ENCODE peak calls at places on chromosomes 1 and 21, in six cellular contexts. T is IMR-90, R is mesenchymal stem cell, Q is mesendoderm, I is neuronal stem cell, M is H1. V is an unnamed sample.

GRCh38 chr1:150925080-150925479 is 1.1 kb upstream of the SETDB1 start:
- DNase-seq in T (no peak), R (no peak), Q (peak), I (no peak), M (no peak), V (peak)

GRCh38 chr1:19495000-19495656 is 9.8 kb upstream of the CAPZB start:
- DNase-seq in T (no peak), R (peak), Q (no peak), I (no peak), M (no peak), V (no peak)

GRCh38 chr1:218837051-218837450 is 336.6 kb upstream of the LYPLAL1 start:
- DNase-seq in T (no peak), R (no peak), Q (no peak), I (no peak), M (no peak), V (no peak)

GRCh38 chr21:18249542-18250152 is 5.0 kb downstream of the CHODL start:
- DNase-seq in T (no peak), R (peak), Q (peak), I (no peak), M (no peak), V (no peak)

GRCh38 chr1:92862605-92863004 is 30.8 kb downstream of the RPL5 start:
- DNase-seq in T (no peak), R (no peak), Q (no peak), I (no peak), M (no peak), V (no peak)

GRCh38 chr1:64864018-64864945 is 102.1 kb downstream of the JAK1 start:
- DNase-seq in T (no peak), R (peak), Q (peak), I (no peak), M (no peak), V (no peak)

GRCh38 chr1:67200755-67201154 is 34.5 kb downstream of the IL23R start:
- DNase-seq in T (no peak), R (no peak), Q (no peak), I (no peak), M (no peak), V (no peak)

GRCh38 chr1:202237052-202237451 is 43.5 kb downstream of the LGR6 start:
- DNase-seq in T (peak), R (peak), Q (peak), I (peak), M (peak), V (peak)

GRCh38 chr1:35564037-35564883 is 6.7 kb downstream of the NCDN start:
- DNase-seq in T (peak), R (peak), Q (peak), I (peak), M (peak), V (peak)

GRCh38 chr1:54499097-54500029 is 48.7 kb upstream of the ACOT11 start:
- DNase-seq in T (peak), R (peak), Q (peak), I (no peak), M (peak), V (peak)

GRCh38 chr1:206581571-206581981 is 30.7 kb downstream of the EIF2D start:
- DNase-seq in T (no peak), R (no peak), Q (no peak), I (no peak), M (no peak), V (no peak)

GRCh38 chr1:4305526-4306301 is 348.7 kb upstream of the AJAP1 start:
- DNase-seq in T (no peak), R (no peak), Q (no peak), I (no peak), M (no peak), V (peak)

GRCh38 chr1:112298558-112298957 is 97.5 kb upstream of the CTTNBP2NL start:
- DNase-seq in T (peak), R (peak), Q (peak), I (peak), M (peak), V (peak)

DNA sequence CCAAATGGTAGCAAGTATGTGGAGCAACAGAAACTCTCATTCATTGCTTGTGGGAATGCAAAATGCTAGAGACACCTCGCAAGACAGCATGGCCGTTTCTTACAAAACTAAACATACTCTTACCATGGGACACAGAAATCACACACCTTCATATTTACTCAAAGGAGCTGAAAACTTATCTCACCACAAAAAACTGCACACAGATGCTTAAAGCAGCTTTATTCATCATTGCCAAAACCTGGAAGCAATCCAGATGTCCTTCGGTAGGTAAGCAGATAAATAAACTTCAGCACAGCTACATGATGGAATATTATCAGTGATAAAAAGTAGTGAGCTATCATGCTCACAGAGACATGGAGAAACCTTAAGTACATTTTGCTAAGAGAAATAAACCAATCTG is 124.3 kb downstream of the RERE start:
- DNase-seq in T (no peak), R (no peak), Q (no peak), I (no peak), M (no peak), V (no peak)
- H2BK15ac ChIP-seq in T (no peak), R (no peak), Q (no peak), I (no peak), M (no peak), V (no peak)

DNA sequence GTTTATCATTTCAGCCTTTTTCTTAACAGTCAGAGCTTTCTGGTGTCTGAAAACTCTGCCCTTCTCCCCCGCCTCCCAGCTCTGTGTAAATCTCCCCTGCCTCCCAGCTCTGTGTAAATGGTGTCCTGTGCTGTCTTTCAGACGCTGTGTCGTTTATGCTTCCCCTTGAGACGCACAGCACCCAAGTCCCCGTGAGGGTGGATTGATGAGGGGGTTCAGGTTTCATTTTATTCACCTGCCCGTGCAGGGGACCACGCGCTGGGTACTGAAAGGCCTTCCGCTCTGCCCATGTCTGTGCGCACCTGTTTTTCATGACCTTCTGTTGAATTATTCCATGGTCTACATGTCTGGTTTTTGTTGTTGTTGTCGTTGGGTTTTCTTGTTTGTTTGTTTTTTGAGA is 108.2 kb upstream of the COL6A1 start:
- DNase-seq in T (no peak), R (no peak), Q (no peak), I (no peak), M (no peak), V (no peak)
- H2BK15ac ChIP-seq in T (peak), R (no peak), Q (no peak), I (no peak), M (no peak), V (no peak)

GRCh38 chr1:9589719-9590157 is 1.0 kb downstream of the TMEM201 start:
- DNase-seq in T (peak), R (peak), Q (peak), I (no peak), M (no peak), V (no peak)
- H2BK15ac ChIP-seq in T (no peak), R (no peak), Q (no peak), I (peak), M (no peak), V (no peak)

DNA sequence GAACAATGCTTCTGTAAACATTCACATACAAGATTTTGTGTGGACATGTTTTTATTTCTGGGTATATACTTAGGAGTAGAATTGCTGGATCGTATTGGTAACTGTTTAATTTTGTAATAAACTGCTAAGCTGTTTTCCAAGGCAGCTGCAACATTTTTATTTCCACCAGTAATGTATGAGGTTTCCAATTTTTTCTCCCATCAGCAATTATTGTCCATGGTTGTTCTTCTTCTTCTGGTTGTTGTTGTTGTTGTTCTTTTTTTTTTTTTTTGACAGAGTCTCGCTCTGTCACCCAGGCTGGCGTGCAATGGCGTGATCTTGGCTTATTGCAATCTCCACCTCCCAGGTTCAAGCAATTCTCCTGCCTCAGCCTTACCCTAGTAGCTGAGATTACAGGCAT is 26.9 kb downstream of the ZYG11B start:
- DNase-seq in T (no peak), R (no peak), Q (no peak), I (no peak), M (no peak), V (no peak)
- H2BK15ac ChIP-seq in T (no peak), R (no peak), Q (no peak), I (no peak), M (no peak), V (no peak)

DNA sequence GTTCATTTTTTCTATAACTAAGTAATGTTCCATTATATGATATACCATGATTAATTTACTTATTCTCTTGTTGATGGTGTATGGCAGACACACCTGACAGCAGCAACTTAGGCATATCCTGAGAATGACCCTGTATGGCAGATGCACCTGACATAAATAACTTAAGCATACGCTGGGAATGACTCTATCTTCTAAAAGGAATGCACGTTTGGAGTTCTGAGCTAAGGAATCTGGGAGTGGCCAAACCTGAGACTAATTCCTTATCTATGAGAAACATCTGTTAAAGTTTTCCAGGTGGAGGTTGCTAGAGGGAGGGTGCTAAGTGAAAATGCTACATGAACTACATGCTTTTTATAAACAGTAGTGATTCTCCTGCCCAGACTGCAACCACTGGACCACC is 96.7 kb upstream of the RGS18 start:
- DNase-seq in T (no peak), R (no peak), Q (peak), I (no peak), M (no peak), V (no peak)
- H2BK15ac ChIP-seq in T (no peak), R (no peak), Q (no peak), I (no peak), M (no peak), V (no peak)